ENCODE peak calls at places on chromosomes 12 and 14, in ten cellular contexts. A is HEK293T; O is cardiac muscle cell; Q is posterior vena cava; C is heart left ventricle; K is ACHN; H is activated T-helper 1 cell treated with anti-CD3 and anti-CD28 coated beads, Interleukin-2, amount 50 U/mL, for 16 hours; R is T-helper 9 cell; M is NCI-H1930; D is NAMALWA. B is an unnamed sample.

GRCh38 chr14:102028733-102029132 is 58.1 kb downstream of the HSP90AA1 start:
- DNase-seq in A (no peak), O (no peak), Q (no peak), C (no peak), K (no peak), H (no peak), R (no peak), M (no peak), D (no peak), B (no peak)

GRCh38 chr14:93960108-93960475 is 16.3 kb downstream of the ASB2 start:
- DNase-seq in A (no peak), O (no peak), Q (no peak), C (no peak), K (no peak), H (no peak), R (no peak), M (no peak), D (no peak), B (no peak)

GRCh38 chr12:10708862-10709261 is 14.3 kb downstream of the YBX3 start:
- DNase-seq in A (no peak), O (no peak), Q (no peak), C (no peak), K (no peak), H (no peak), R (no peak), M (no peak), D (peak; percentile 46), B (no peak)

GRCh38 chr12:109915171-109916040 is 15.3 kb downstream of the TCHP start:
- DNase-seq in A (no peak), O (no peak), Q (peak; percentile 36), C (no peak), K (no peak), H (no peak), R (no peak), M (no peak), D (no peak), B (no peak)

GRCh38 chr12:15208140-15208539 is 13.1 kb downstream of the RERG start:
- DNase-seq in A (no peak), O (peak; percentile 75), Q (no peak), C (no peak), K (peak; percentile 32), H (no peak), R (no peak), M (no peak), D (no peak), B (no peak)

GRCh38 chr12:40827923-40828592 is 135.8 kb downstream of the CNTN1 start:
- DNase-seq in A (no peak), O (no peak), Q (no peak), C (no peak), K (no peak), H (no peak), R (no peak), M (no peak), D (no peak), B (no peak)

GRCh38 chr14:96139169-96139568 is 65.5 kb upstream of the BDKRB2 start:
- DNase-seq in A (no peak), O (no peak), Q (no peak), C (no peak), K (no peak), H (no peak), R (no peak), M (no peak), D (no peak), B (no peak)

GRCh38 chr12:68638171-68638570 is 27.5 kb downstream of the RAP1B start:
- DNase-seq in A (no peak), O (no peak), Q (no peak), C (no peak), K (no peak), H (no peak), R (no peak), M (no peak), D (peak; percentile 49), B (no peak)

GRCh38 chr12:72989458-72989947 is 717.3 kb downstream of the TRHDE start:
- DNase-seq in A (no peak), O (no peak), Q (no peak), C (no peak), K (no peak), H (no peak), R (no peak), M (no peak), D (no peak), B (no peak)

GRCh38 chr14:65095633-65096205 is 6.6 kb downstream of the MAX start:
- DNase-seq in A (no peak), O (peak; percentile 88), Q (no peak), C (no peak), K (no peak), H (no peak), R (no peak), M (no peak), D (no peak), B (no peak)

GRCh38 chr14:74941676-74942097 is 13.7 kb downstream of the PGF start:
- DNase-seq in A (no peak), O (peak; percentile 39), Q (peak; percentile 90), C (peak; percentile 82), K (peak; percentile 20), H (peak; percentile 24), R (peak; percentile 37), M (no peak), D (peak; percentile 26), B (no peak)

GRCh38 chr12:125220404-125221273 is 155.4 kb downstream of the AACS start:
- DNase-seq in A (peak; percentile 34), O (no peak), Q (no peak), C (no peak), K (no peak), H (no peak), R (no peak), M (no peak), D (no peak), B (no peak)

B was measured in neuronal stem cell.